ENCODE peak calls at places on chromosomes 13 and 19, in five cellular contexts. I is HFFc6, H is amygdala, Y is fibroblast of mammary gland, P is DND-41. G is an unnamed sample.
A peak's percentile ranks its signal among the peaks of the same experiment; 100 is the strongest.

GRCh38 chr19:16293133-16294085 is 31.2 kb upstream of the KLF2 start:
- DNase-seq in I (peak; percentile 72), H (no peak), Y (peak; percentile 96), P (no peak), G (no peak)

GRCh38 chr13:112782433-112783010 is 92.7 kb downstream of the ATP11A start:
- DNase-seq in I (no peak), H (no peak), Y (no peak), P (no peak), G (no peak)

GRCh38 chr13:106291006-106291405 is 244.5 kb downstream of the EFNB2 start:
- DNase-seq in I (peak; percentile 37), H (no peak), Y (peak; percentile 80), P (no peak), G (no peak)

GRCh38 chr19:55642153-55643002 is 1.1 kb upstream of the ZNF581 start:
- DNase-seq in I (no peak), H (no peak), Y (no peak), P (peak; percentile 46), G (no peak)

GRCh38 chr19:3982701-3983541 is 2.3 kb downstream of the EEF2 start:
- DNase-seq in I (peak; percentile 74), H (no peak), Y (peak; percentile 84), P (no peak), G (no peak)

GRCh38 chr19:38690146-38690545 is 42.7 kb downstream of the ACTN4 start:
- DNase-seq in I (no peak), H (no peak), Y (no peak), P (no peak), G (no peak)

GRCh38 chr19:9966448-9966847 is 30.1 kb upstream of the OLFM2 start:
- DNase-seq in I (no peak), H (no peak), Y (no peak), P (no peak), G (no peak)

GRCh38 chr19:29477831-29478577 is 47.8 kb upstream of the VSTM2B start:
- DNase-seq in I (no peak), H (no peak), Y (no peak), P (no peak), G (no peak)

GRCh38 chr19:40629346-40629745 is 28.2 kb downstream of the LTBP4 start:
- DNase-seq in I (no peak), H (no peak), Y (no peak), P (no peak), G (no peak)

GRCh38 chr19:39166571-39167391 is 30.0 kb upstream of the NCCRP1 start:
- DNase-seq in I (no peak), H (no peak), Y (no peak), P (no peak), G (no peak)

GRCh38 chr13:20972731-20973130 is 70.2 kb upstream of the XPO4 start:
- DNase-seq in I (no peak), H (no peak), Y (no peak), P (no peak), G (no peak)

GRCh38 chr13:49400755-49401659 is 42.9 kb downstream of the CAB39L start:
- DNase-seq in I (no peak), H (peak; percentile 12), Y (peak; percentile 45), P (no peak), G (no peak)

GRCh38 chr13:37617162-37617561 is 18.6 kb upstream of the POSTN start:
- DNase-seq in I (peak; percentile 79), H (no peak), Y (peak; percentile 55), P (no peak), G (no peak)

GRCh38 chr13:23856008-23856750 is 33.0 kb downstream of the MIPEP start:
- DNase-seq in I (no peak), H (peak; percentile 6), Y (no peak), P (no peak), G (no peak)

GRCh38 chr13:45851171-45851889 is at the start of gene SIAH3:
- DNase-seq in I (no peak), H (no peak), Y (peak; percentile 29), P (no peak), G (peak; percentile 49)

GRCh38 chr19:8571006-8571411 is 6.2 kb downstream of the MYO1F start:
- DNase-seq in I (peak; percentile 77), H (peak; percentile 46), Y (peak; percentile 55), P (peak; percentile 77), G (peak; percentile 26)

GRCh38 chr19:44685877-44686276 is 13.1 kb upstream of the CEACAM16 start:
- DNase-seq in I (peak; percentile 49), H (no peak), Y (peak; percentile 43), P (no peak), G (no peak)

GRCh38 chr19:39709026-39709872 is 5.0 kb downstream of the LGALS14 start:
- DNase-seq in I (no peak), H (no peak), Y (no peak), P (no peak), G (no peak)

GRCh38 chr13:59424661-59425060 is 739.1 kb downstream of the DIAPH3 start:
- DNase-seq in I (peak; percentile 80), H (no peak), Y (peak; percentile 2), P (no peak), G (no peak)

GRCh38 chr13:48265217-48265815 is 32.3 kb downstream of the ITM2B start:
- DNase-seq in I (no peak), H (no peak), Y (no peak), P (no peak), G (no peak)

GRCh38 chr19:7542556-7543348 is 7.2 kb downstream of the PNPLA6 start:
- DNase-seq in I (no peak), H (no peak), Y (no peak), P (no peak), G (no peak)

GRCh38 chr13:26721251-26721939 is 39.2 kb downstream of the GPR12 start:
- DNase-seq in I (no peak), H (no peak), Y (no peak), P (peak; percentile 90), G (peak; percentile 46)

GRCh38 chr13:40681341-40682051 is 15.1 kb upstream of the FOXO1 start:
- DNase-seq in I (no peak), H (no peak), Y (no peak), P (no peak), G (no peak)

GRCh38 chr19:9819590-9819898 is 665 bp upstream of the FBXL12 start:
- DNase-seq in I (no peak), H (no peak), Y (no peak), P (no peak), G (no peak)

GRCh38 chr19:1411255-1412191 is 4.1 kb downstream of the DAZAP1 start:
- DNase-seq in I (no peak), H (peak; percentile 97), Y (peak; percentile 92), P (peak; percentile 34), G (peak; percentile 97)

GRCh38 chr19:369256-369655 is 24.7 kb upstream of the MIER2 start:
- DNase-seq in I (no peak), H (no peak), Y (no peak), P (no peak), G (no peak)